ENCODE peak calls at places on chromosome 14, in seven cellular contexts. G is psoas muscle, V is testis, W is cardiac fibroblast, Z is breast epithelium, E is fibroblast of mammary gland, F is astrocyte of the cerebellum. M is an unnamed sample.
A peak's percentile ranks its signal among the peaks of the same experiment; 100 is the strongest.

GRCh38 chr14:103629503-103630121 is 601 bp downstream of the KLC1 start:
- DNase-seq in W (peak; percentile 20), V (peak; percentile 54), G (peak; percentile 80), E (no peak), Z (peak; percentile 55), F (no peak), M (no peak)

GRCh38 chr14:81192594-81192993 is 28.2 kb downstream of the GTF2A1 start:
- DNase-seq in E (no peak), F (no peak), Z (no peak), W (no peak), G (no peak), V (no peak), M (no peak)

GRCh38 chr14:106276326-106277267 is 750.2 kb downstream of the TMEM121 start:
- DNase-seq in V (no peak), F (no peak), G (no peak), W (no peak), E (no peak), Z (no peak), M (no peak)

GRCh38 chr14:65496178-65496993 is 83.9 kb downstream of the FUT8 start:
- DNase-seq in V (no peak), Z (no peak), G (no peak), W (peak; percentile 67), F (no peak), E (peak; percentile 49), M (no peak)

GRCh38 chr14:73752297-73752992 is 38.3 kb upstream of the PNMA1 start:
- DNase-seq in W (peak; percentile 35), F (peak; percentile 79), G (peak; percentile 82), Z (peak; percentile 90), E (peak; percentile 29), V (peak; percentile 58), M (peak; percentile 63)

GRCh38 chr14:54603362-54603761 is 36.4 kb downstream of the SAMD4A start:
- DNase-seq in V (no peak), F (no peak), Z (no peak), E (peak; percentile 85), G (no peak), W (peak; percentile 87), M (no peak)

GRCh38 chr14:78595797-78596196 is 425.6 kb downstream of the NRXN3 start:
- DNase-seq in G (no peak), Z (no peak), W (no peak), V (peak; percentile 15), E (no peak), F (no peak), M (no peak)

GRCh38 chr14:61528591-61529021 is 166.7 kb upstream of the HIF1A start:
- DNase-seq in Z (no peak), V (no peak), G (no peak), E (peak; percentile 97), F (no peak), W (peak; percentile 93), M (peak; percentile 88)

GRCh38 chr14:105088812-105089745 is 23.8 kb upstream of the GPR132 start:
- DNase-seq in W (no peak), F (no peak), V (peak; percentile 2), E (no peak), G (no peak), Z (peak; percentile 47), M (no peak)

GRCh38 chr14:95320076-95320895 is 578 bp upstream of the CLMN start:
- DNase-seq in E (no peak), W (no peak), F (no peak), G (peak; percentile 62), Z (no peak), V (peak; percentile 23), M (no peak)

GRCh38 chr14:94612174-94612573 is at the start of gene SERPINA3:
- DNase-seq in G (no peak), E (peak; percentile 41), W (peak; percentile 46), V (peak; percentile 57), F (no peak), Z (no peak), M (no peak)

GRCh38 chr14:85250369-85250768 is 279.6 kb upstream of the FLRT2 start:
- DNase-seq in Z (no peak), W (no peak), F (peak; percentile 11), E (no peak), G (no peak), V (no peak), M (no peak)

DNA sequence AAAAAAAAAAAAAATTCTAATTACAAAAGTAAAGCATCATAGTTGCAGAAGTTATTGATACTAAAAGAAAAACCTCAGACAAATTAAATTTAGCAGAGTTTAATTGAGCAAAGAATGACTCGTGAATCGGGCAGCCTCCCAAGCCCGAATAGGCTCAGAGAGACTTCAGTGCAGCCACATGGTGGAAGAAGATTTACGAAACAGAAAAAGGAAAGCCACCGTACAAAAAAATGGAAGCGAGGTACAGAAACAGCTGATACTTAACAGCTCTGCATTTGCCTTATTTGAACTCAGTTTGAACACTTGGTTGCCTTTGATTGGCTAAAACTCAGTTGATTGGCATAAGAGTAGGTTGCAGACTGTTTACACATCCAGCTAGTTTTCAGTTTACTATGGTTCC is 12.9 kb downstream of the TTC9 start:
- DNase-seq in Z (no peak), F (no peak), G (no peak), V (no peak), W (no peak), E (peak; percentile 10), M (no peak)
- H3K4me3 ChIP-seq in Z (no peak overlapping the region), F (no peak overlapping the region), G (no peak overlapping the region), V (no peak overlapping the region), W (no peak overlapping the region), E (no peak overlapping the region), M (no peak overlapping the region)

GRCh38 chr14:51544426-51544825 is 107.3 kb upstream of the FRMD6 start:
- DNase-seq in W (no peak), F (no peak), G (no peak), Z (no peak), V (no peak), E (no peak), M (no peak)

GRCh38 chr14:51546603-51547258 is 105.0 kb upstream of the FRMD6 start:
- DNase-seq in W (no peak), E (no peak), Z (no peak), V (no peak), G (no peak), F (no peak), M (no peak)

GRCh38 chr14:51544901-51545300 is 106.8 kb upstream of the FRMD6 start:
- DNase-seq in E (no peak), W (no peak), F (no peak), V (no peak), Z (no peak), G (no peak), M (no peak)

GRCh38 chr14:51546099-51546498 is 105.6 kb upstream of the FRMD6 start:
- DNase-seq in G (no peak), F (no peak), Z (no peak), E (no peak), W (no peak), V (no peak), M (no peak)

DNA sequence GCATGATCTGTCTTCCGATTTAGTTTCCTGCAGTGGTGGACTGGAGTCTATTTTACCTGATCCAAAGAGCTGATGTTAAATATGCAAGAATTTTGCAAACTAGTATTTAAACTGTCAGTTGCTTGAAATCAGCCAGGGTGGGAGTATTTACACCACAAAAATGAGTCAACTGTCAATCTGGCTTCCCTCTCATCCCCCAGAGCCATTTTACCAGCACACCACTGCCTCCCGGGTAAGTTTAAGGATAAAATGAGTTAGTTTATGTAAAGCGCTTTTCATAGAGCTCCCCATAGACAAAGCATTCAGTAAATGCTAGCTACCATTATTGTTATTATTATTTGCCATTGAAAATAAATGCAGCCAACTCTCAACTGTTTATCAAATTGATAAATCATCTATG is 106.3 kb upstream of the FRMD6 start:
- DNase-seq in Z (no peak), F (no peak), E (no peak), G (no peak), V (no peak), W (no peak), M (no peak)
- TF ChIP-seq CTCF in Z (no peak), F (no peak), E (no peak), G (no peak), V (no peak), W (no peak), M (no peak)

GRCh38 chr14:56661478-56661877 is 81.9 kb downstream of the TMEM260 start:
- DNase-seq in F (no peak), E (no peak), G (no peak), V (no peak), W (no peak), Z (no peak), M (no peak)
- H3K4me3 ChIP-seq in F (no peak overlapping the region), E (no peak overlapping the region), G (no peak overlapping the region), V (no peak overlapping the region), W (no peak overlapping the region), Z (no peak overlapping the region), M (no peak overlapping the region)

DNA sequence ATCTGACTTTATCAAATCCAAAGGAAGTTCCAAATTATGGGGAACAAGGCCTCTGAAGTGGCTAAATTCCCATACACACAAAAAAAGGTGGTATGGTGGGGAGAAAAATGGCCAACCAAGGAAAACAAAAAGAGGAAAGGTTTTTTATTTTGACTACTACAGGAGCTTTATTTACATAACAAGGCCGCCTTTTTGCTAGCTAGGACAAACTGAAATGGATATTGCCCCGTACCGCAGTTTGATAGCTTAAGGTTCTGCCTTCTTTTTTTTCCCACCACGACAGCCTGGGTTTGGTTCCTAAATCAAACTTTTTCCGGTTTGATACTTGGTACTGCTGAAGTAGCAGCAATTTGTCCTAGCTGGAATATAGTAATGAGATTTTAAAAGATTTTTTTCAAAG is 66.8 kb downstream of the COX16 start:
- DNase-seq in W (no peak), V (no peak), Z (no peak), F (no peak), E (no peak), G (no peak), M (no peak)
- TF ChIP-seq CTCF in W (no peak), V (no peak), Z (no peak), F (no peak), E (no peak), G (no peak), M (no peak)

GRCh38 chr14:69483765-69484443 is 624 bp upstream of the PLEKHD1 start:
- DNase-seq in V (peak; percentile 34), W (peak; percentile 16), F (no peak), G (peak; percentile 90), E (no peak), Z (peak; percentile 57), M (no peak)

GRCh38 chr14:69485701-69486100 is 1.2 kb downstream of the PLEKHD1 start:
- DNase-seq in Z (no peak), W (no peak), E (no peak), G (no peak), V (no peak), F (no peak), M (no peak)

GRCh38 chr14:69481815-69482568 is 2.5 kb upstream of the PLEKHD1 start:
- DNase-seq in E (no peak), G (no peak), W (no peak), F (no peak), V (no peak), Z (no peak), M (no peak)

GRCh38 chr14:69485261-69485660 is 733 bp downstream of the PLEKHD1 start:
- DNase-seq in E (no peak), F (no peak), W (no peak), Z (no peak), V (no peak), G (no peak), M (no peak)

DNA sequence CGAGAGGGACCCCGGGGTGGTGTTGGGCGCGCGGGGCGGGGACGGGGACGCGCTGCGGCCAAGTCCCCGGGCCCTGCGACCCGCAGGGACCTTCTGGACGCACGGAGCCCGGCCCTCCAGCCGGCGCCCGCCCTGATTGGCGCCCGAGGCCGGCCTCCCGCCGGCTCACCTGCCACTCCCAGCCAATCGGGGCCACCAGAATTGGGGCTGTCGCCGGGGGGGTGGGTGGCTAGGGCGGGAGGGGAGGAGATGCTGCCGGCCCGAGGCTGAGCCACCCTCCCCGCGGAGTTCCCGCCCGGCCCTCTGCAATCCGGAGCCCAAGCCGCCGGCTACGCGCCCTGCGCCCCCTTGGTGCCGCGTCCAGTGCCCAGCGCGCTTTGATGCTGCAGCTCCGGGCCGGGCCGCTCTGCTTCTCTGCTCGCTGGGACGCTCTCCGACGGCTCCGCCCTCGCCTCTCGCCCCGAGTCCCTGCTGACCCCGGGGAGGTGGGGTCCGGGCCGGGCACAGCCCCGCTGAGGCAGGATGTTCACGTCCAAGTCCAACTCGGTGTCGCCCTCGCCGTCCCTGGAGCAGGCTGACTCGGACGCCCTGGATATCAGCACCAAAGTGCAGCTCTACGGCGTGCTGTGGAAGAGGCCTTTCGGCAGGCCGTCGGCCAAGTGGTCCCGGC is at the start of gene PLEKHD1:
- DNase-seq in W (no peak), G (no peak), F (no peak), E (no peak), V (no peak), Z (no peak), M (no peak)
- H3K4me3 ChIP-seq in W (no peak within 1 kb of the TSS), G (peak within 1 kb of the TSS; percentile 58), F (peak within 1 kb of the TSS; percentile 26), E (no peak within 1 kb of the TSS), V (peak within 1 kb of the TSS; percentile 12), Z (peak within 1 kb of the TSS; percentile 51), M (peak within 1 kb of the TSS; percentile 1)